ENCODE peak calls at places on chromosomes 1 and 21, in ten cellular contexts. O is sigmoid colon; F is heart right ventricle; Q is mammary epithelial cell; Y is CD8-positive, alpha-beta memory T cell; K is testis; B is thyroid gland; X is adrenal gland; P is tibial nerve; R is lower lobe of right lung. E is an unnamed sample.

GRCh38 chr1:228205526-228206436 is 2.1 kb upstream of the OBSCN start:
- DNase-seq in O (no peak), F (no peak), Q (no peak), Y (no peak), K (no peak), B (no peak), X (peak; percentile 34), P (no peak), R (no peak), E (no peak)

GRCh38 chr1:62720946-62721554 is 32.9 kb upstream of the DOCK7 start:
- DNase-seq in O (no peak), F (no peak), Q (no peak), Y (no peak), K (peak; percentile 32), B (no peak), X (peak; percentile 13), P (no peak), R (no peak), E (no peak)

GRCh38 chr1:196317535-196318522 is 290.4 kb downstream of the KCNT2 start:
- DNase-seq in O (no peak), F (no peak), Q (peak; percentile 11), Y (no peak), K (peak; percentile 52), B (peak; percentile 14), X (peak; percentile 2), P (no peak), R (no peak), E (peak; percentile 13)

GRCh38 chr1:25927541-25928265 is 21.5 kb upstream of the STMN1 start:
- DNase-seq in O (no peak), F (no peak), Q (no peak), Y (no peak), K (no peak), B (no peak), X (no peak), P (no peak), R (no peak), E (no peak)

GRCh38 chr1:43537423-43538142 is 6.9 kb downstream of the PTPRF start:
- DNase-seq in O (no peak), F (no peak), Q (peak; percentile 66), Y (no peak), K (no peak), B (peak; percentile 62), X (no peak), P (no peak), R (peak; percentile 56), E (no peak)

GRCh38 chr21:31339736-31340135 is 4.3 kb downstream of the TIAM1 start:
- DNase-seq in O (no peak), F (no peak), Q (no peak), Y (no peak), K (no peak), B (no peak), X (no peak), P (no peak), R (no peak), E (no peak)

GRCh38 chr1:185337221-185337620 is 20.2 kb upstream of the IVNS1ABP start:
- DNase-seq in O (no peak), F (no peak), Q (peak; percentile 12), Y (no peak), K (no peak), B (no peak), X (no peak), P (no peak), R (no peak), E (no peak)

GRCh38 chr1:56432561-56432971 is 146.8 kb downstream of the PLPP3 start:
- DNase-seq in O (no peak), F (no peak), Q (no peak), Y (no peak), K (no peak), B (peak; percentile 54), X (no peak), P (no peak), R (no peak), E (no peak)

GRCh38 chr1:55869050-55869449 is 653.9 kb upstream of the USP24 start:
- DNase-seq in O (no peak), F (peak; percentile 52), Q (no peak), Y (no peak), K (no peak), B (peak; percentile 98), X (peak; percentile 45), P (no peak), R (peak; percentile 69), E (peak; percentile 85)

GRCh38 chr1:116372186-116372585 is 858 bp upstream of the ATP1A1 start:
- DNase-seq in O (no peak), F (no peak), Q (no peak), Y (no peak), K (no peak), B (peak; percentile 75), X (no peak), P (no peak), R (peak; percentile 48), E (no peak)

GRCh38 chr1:20401405-20402010 is 84.5 kb downstream of the CAMK2N1 start:
- DNase-seq in O (no peak), F (no peak), Q (no peak), Y (no peak), K (no peak), B (no peak), X (no peak), P (no peak), R (no peak), E (no peak)
- H3K27me3 ChIP-seq in O (no peaks in the 10 kb centered on the region), F (peaks cover 71% of the 10 kb centered on the region), Q (no peaks in the 10 kb centered on the region), Y (peaks cover 11% of the 10 kb centered on the region), K (no peaks in the 10 kb centered on the region), B (no peaks in the 10 kb centered on the region), X (peaks cover 6% of the 10 kb centered on the region), P (no peaks in the 10 kb centered on the region), R (peaks cover 57% of the 10 kb centered on the region), E (no peaks in the 10 kb centered on the region)

GRCh38 chr1:161171696-161172095 is 5.5 kb downstream of the PPOX start:
- DNase-seq in O (no peak), F (no peak), Q (no peak), Y (no peak), K (no peak), B (no peak), X (no peak), P (no peak), R (no peak), E (no peak)

GRCh38 chr1:161172349-161172748 is 5.0 kb downstream of the B4GALT3 start:
- DNase-seq in O (no peak), F (no peak), Q (no peak), Y (no peak), K (no peak), B (no peak), X (no peak), P (no peak), R (no peak), E (no peak)

GRCh38 chr1:161171191-161171590 is 5.0 kb downstream of the PPOX start:
- DNase-seq in O (no peak), F (no peak), Q (no peak), Y (no peak), K (no peak), B (no peak), X (no peak), P (no peak), R (no peak), E (no peak)

GRCh38 chr1:161173711-161174110 is 3.6 kb downstream of the B4GALT3 start:
- DNase-seq in O (no peak), F (no peak), Q (no peak), Y (no peak), K (no peak), B (no peak), X (no peak), P (no peak), R (no peak), E (peak; percentile 6)

DNA sequence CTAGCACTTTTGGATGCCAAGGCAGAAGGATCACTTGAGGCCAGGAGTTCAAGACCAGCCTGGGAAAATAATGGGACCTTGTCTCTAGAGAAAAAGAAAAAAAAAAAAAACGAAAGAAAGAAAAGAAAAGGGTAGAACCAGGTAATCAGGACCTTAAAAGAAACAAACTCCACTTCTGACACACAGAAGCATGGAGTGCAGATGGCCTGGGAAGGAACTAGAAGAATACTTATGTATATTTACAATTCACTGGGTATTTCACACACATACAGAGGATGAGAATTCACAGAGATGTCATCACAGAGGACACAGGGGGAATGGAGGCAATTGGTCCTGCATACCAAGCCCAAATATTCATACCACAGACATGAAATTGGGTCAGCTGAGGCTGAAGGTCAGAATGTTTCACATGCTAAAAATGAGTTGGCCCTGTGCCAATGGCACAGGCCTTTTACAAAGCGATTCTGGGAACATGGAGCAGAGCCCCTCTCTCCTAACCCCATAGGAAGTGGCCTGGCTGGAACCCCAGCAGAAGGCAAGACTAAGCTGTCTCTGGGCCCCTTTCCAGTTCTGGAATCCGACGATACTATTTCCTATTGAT is 4.4 kb downstream of the B4GALT3 start:
- DNase-seq in O (no peak), F (no peak), Q (no peak), Y (no peak), K (no peak), B (no peak), X (peak; percentile 72), P (no peak), R (no peak), E (peak; percentile 56)
- H3K4me1 ChIP-seq in O (peaks cover 30% of the 10 kb centered on the region), F (peaks cover 25% of the 10 kb centered on the region), Q (peaks cover 9% of the 10 kb centered on the region), Y (peaks cover 18% of the 10 kb centered on the region), K (peaks cover 19% of the 10 kb centered on the region), B (peaks cover 8% of the 10 kb centered on the region), X (peaks cover 29% of the 10 kb centered on the region), P (peaks cover 18% of the 10 kb centered on the region), R (peaks cover 34% of the 10 kb centered on the region), E (peaks cover 3% of the 10 kb centered on the region)

GRCh38 chr1:15440357-15440756 is 2.1 kb downstream of the CTRC start:
- DNase-seq in O (no peak), F (no peak), Q (no peak), Y (no peak), K (no peak), B (no peak), X (no peak), P (no peak), R (no peak), E (no peak)
- H3K27ac ChIP-seq in O (no peak overlapping the region), F (no peak overlapping the region), Q (no peak overlapping the region), Y (no peak overlapping the region), K (no peak overlapping the region), B (no peak overlapping the region), X (no peak overlapping the region), P (no peak overlapping the region), R (no peak overlapping the region), E (no peak overlapping the region)

GRCh38 chr1:110541996-110542395 is 23.0 kb upstream of the KCNA10 start:
- DNase-seq in O (no peak), F (no peak), Q (no peak), Y (no peak), K (no peak), B (no peak), X (no peak), P (no peak), R (no peak), E (no peak)

GRCh38 chr1:110542730-110543129 is 23.8 kb upstream of the KCNA10 start:
- DNase-seq in O (no peak), F (no peak), Q (peak; percentile 40), Y (no peak), K (no peak), B (no peak), X (peak; percentile 15), P (no peak), R (no peak), E (no peak)

GRCh38 chr1:110545492-110545891 is 26.5 kb upstream of the KCNA10 start:
- DNase-seq in O (no peak), F (no peak), Q (no peak), Y (no peak), K (no peak), B (no peak), X (no peak), P (no peak), R (no peak), E (no peak)

GRCh38 chr1:110547017-110547416 is 28.0 kb upstream of the KCNA10 start:
- DNase-seq in O (no peak), F (no peak), Q (no peak), Y (no peak), K (no peak), B (no peak), X (no peak), P (no peak), R (no peak), E (no peak)

GRCh38 chr1:110544753-110545152 is 25.8 kb upstream of the KCNA10 start:
- DNase-seq in O (no peak), F (no peak), Q (no peak), Y (no peak), K (no peak), B (no peak), X (no peak), P (no peak), R (no peak), E (no peak)
- H3K27me3 ChIP-seq in O (no peaks in the 10 kb centered on the region), F (peaks cover 16% of the 10 kb centered on the region), Q (no peaks in the 10 kb centered on the region), Y (no peaks in the 10 kb centered on the region), K (no peaks in the 10 kb centered on the region), B (no peaks in the 10 kb centered on the region), X (no peaks in the 10 kb centered on the region), P (no peaks in the 10 kb centered on the region), R (no peaks in the 10 kb centered on the region), E (no peaks in the 10 kb centered on the region)